ENCODE peak calls at places on chromosomes 6 and 20, in seven cellular contexts. K is PC-3, C is A673, G is pancreas, A is ovary, N is psoas muscle, U is heart right ventricle. E is an unnamed sample.

GRCh38 chr6:46815130-46815529 is 21.9 kb downstream of the MEP1A start:
- DNase-seq in K (peak; percentile 33), C (no peak), G (no peak), A (no peak), N (no peak), U (no peak), E (no peak)

GRCh38 chr6:41975276-41975675 is 33.7 kb upstream of the CCND3 start:
- DNase-seq in K (no peak), C (no peak), G (no peak), A (no peak), N (no peak), U (no peak), E (no peak)

GRCh38 chr20:45095753-45096371 is 5.1 kb downstream of the KCNS1 start:
- DNase-seq in K (peak; percentile 89), C (peak; percentile 72), G (no peak), A (peak; percentile 30), N (no peak), U (no peak), E (peak; percentile 78)

GRCh38 chr6:150685860-150686259 is 86.2 kb downstream of the PLEKHG1 start:
- DNase-seq in K (peak; percentile 64), C (peak; percentile 48), G (peak; percentile 45), A (no peak), N (no peak), U (peak; percentile 36), E (peak; percentile 84)

GRCh38 chr20:35215066-35215956 is 11.2 kb upstream of the MMP24 start:
- DNase-seq in K (peak; percentile 89), C (no peak), G (no peak), A (no peak), N (no peak), U (no peak), E (no peak)

GRCh38 chr6:168962886-168963285 is 290.8 kb downstream of the THBS2 start:
- DNase-seq in K (no peak), C (peak; percentile 28), G (no peak), A (no peak), N (peak; percentile 77), U (no peak), E (peak; percentile 41)

GRCh38 chr20:57323034-57323433 is 6.6 kb upstream of the SPO11 start:
- DNase-seq in K (peak; percentile 37), C (peak; percentile 84), G (no peak), A (peak; percentile 71), N (peak; percentile 53), U (no peak), E (peak; percentile 66)

GRCh38 chr6:69816569-69816968 is 19.8 kb upstream of the LMBRD1 start:
- DNase-seq in K (no peak), C (no peak), G (no peak), A (no peak), N (no peak), U (no peak), E (no peak)

GRCh38 chr6:2858678-2859324 is 17.1 kb upstream of the SERPINB1 start:
- DNase-seq in K (no peak), C (peak; percentile 23), G (no peak), A (no peak), N (no peak), U (no peak), E (no peak)

GRCh38 chr6:163354085-163354484 is 60.4 kb upstream of the QKI start:
- DNase-seq in K (no peak), C (no peak), G (no peak), A (no peak), N (no peak), U (no peak), E (peak; percentile 50)

GRCh38 chr6:141321486-141322347 is 811.0 kb upstream of the GJE1 start:
- DNase-seq in K (no peak), C (peak; percentile 75), G (no peak), A (no peak), N (no peak), U (no peak), E (no peak)

GRCh38 chr6:10368841-10369240 is 46.0 kb downstream of the TFAP2A start:
- DNase-seq in K (no peak), C (no peak), G (no peak), A (no peak), N (no peak), U (no peak), E (no peak)

GRCh38 chr6:139378882-139379341 is 4.5 kb upstream of the CITED2 start:
- DNase-seq in K (peak; percentile 83), C (no peak), G (no peak), A (no peak), N (no peak), U (no peak), E (no peak)

GRCh38 chr6:41331401-41332150 is 3.8 kb upstream of the NCR2 start:
- DNase-seq in K (no peak), C (no peak), G (no peak), A (no peak), N (no peak), U (no peak), E (no peak)

GRCh38 chr6:144340541-144341371 is 55.6 kb downstream of the UTRN start:
- DNase-seq in K (peak; percentile 53), C (peak; percentile 72), G (no peak), A (no peak), N (no peak), U (no peak), E (no peak)
- H3K4me1 ChIP-seq in K (peaks cover 20% of the 10 kb centered on the region), C (peaks cover 61% of the 10 kb centered on the region), G (peaks cover 28% of the 10 kb centered on the region), A (peaks cover 5% of the 10 kb centered on the region), N (peaks cover 38% of the 10 kb centered on the region), U (peaks cover 97% of the 10 kb centered on the region), E (peaks cover 12% of the 10 kb centered on the region)

GRCh38 chr6:110897433-110897832 is 22.8 kb downstream of the AMD1 start:
- DNase-seq in K (no peak), C (no peak), G (no peak), A (no peak), N (no peak), U (no peak), E (no peak)

GRCh38 chr6:110898111-110898510 is 23.5 kb downstream of the AMD1 start:
- DNase-seq in K (no peak), C (no peak), G (no peak), A (no peak), N (no peak), U (no peak), E (no peak)

GRCh38 chr6:110900028-110900598 is 25.5 kb downstream of the AMD1 start:
- DNase-seq in K (no peak), C (no peak), G (no peak), A (no peak), N (no peak), U (no peak), E (no peak)

GRCh38 chr6:110902091-110902490 is 27.5 kb downstream of the AMD1 start:
- DNase-seq in K (no peak), C (no peak), G (no peak), A (no peak), N (no peak), U (no peak), E (no peak)
- H3K4me1 ChIP-seq in K (no peaks in the 10 kb centered on the region), C (no peaks in the 10 kb centered on the region), G (no peaks in the 10 kb centered on the region), A (no peaks in the 10 kb centered on the region), N (no peaks in the 10 kb centered on the region), U (no peaks in the 10 kb centered on the region), E (no peaks in the 10 kb centered on the region)

GRCh38 chr6:136608991-136609390 is 58.8 kb upstream of the MAP7 start:
- DNase-seq in K (peak; percentile 50), C (no peak), G (no peak), A (no peak), N (no peak), U (no peak), E (no peak)
- H3K4me1 ChIP-seq in K (peaks cover 43% of the 10 kb centered on the region), C (peaks cover 40% of the 10 kb centered on the region), G (peaks cover 20% of the 10 kb centered on the region), A (peaks cover 12% of the 10 kb centered on the region), N (no peaks in the 10 kb centered on the region), U (peaks cover 18% of the 10 kb centered on the region), E (peaks cover 23% of the 10 kb centered on the region)

GRCh38 chr20:25253606-25254275 is 5.9 kb downstream of the PYGB start:
- DNase-seq in K (no peak), C (no peak), G (no peak), A (no peak), N (no peak), U (no peak), E (no peak)
- H3K4me1 ChIP-seq in K (peaks cover 42% of the 10 kb centered on the region), C (peaks cover 9% of the 10 kb centered on the region), G (no peaks in the 10 kb centered on the region), A (peaks cover 4% of the 10 kb centered on the region), N (peaks cover 37% of the 10 kb centered on the region), U (peaks cover 94% of the 10 kb centered on the region), E (peaks cover 57% of the 10 kb centered on the region)

GRCh38 chr6:137877113-137877512 is 10.1 kb downstream of the TNFAIP3 start:
- DNase-seq in K (no peak), C (no peak), G (no peak), A (no peak), N (no peak), U (no peak), E (no peak)
- H3K4me1 ChIP-seq in K (peaks cover 17% of the 10 kb centered on the region), C (peaks cover 4% of the 10 kb centered on the region), G (no peaks in the 10 kb centered on the region), A (peaks cover 8% of the 10 kb centered on the region), N (peaks cover 17% of the 10 kb centered on the region), U (peaks cover 34% of the 10 kb centered on the region), E (peaks cover 13% of the 10 kb centered on the region)

DNA sequence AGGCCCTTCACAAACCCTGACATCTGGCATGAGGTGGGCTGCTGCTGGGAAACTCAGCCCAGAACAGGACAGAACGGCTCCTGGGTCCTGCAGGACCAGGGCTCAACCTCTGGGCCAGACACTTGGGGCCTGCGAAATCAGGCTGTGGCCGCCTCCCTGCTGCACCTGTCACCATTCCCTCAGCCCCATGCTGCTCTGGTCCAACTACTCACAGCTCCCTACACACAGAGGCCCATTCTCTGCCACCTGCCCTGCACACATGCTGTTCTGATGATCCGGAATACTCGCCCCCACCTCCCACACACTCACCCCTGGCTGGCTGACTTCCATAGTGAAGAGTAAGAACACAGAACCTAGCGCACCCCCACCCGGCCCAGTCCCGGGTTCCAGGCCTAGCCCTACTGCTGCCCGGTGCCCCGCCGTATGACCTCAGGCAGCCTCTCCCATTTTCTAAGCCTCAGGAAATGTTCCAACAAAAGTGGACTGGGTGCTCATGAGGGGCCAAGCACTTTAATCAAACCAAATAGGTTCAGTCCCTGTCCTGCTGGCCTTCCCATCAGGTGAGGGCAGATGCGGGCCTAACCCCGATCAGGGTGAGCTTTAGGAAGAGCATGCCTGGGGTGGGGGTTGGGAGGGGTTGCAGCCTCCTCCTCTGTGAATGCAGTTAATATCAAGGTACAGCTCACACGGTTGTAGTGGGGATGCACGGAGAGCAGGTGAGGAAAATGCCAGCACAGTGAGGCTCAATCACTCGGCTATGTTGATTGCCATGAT is 3.9 kb downstream of the PEDS1 start:
- DNase-seq in K (no peak), C (no peak), G (peak; percentile 73), A (no peak), N (peak; percentile 74), U (no peak), E (no peak)
- H3K4me1 ChIP-seq in K (peaks cover 64% of the 10 kb centered on the region), C (peaks cover 25% of the 10 kb centered on the region), G (peaks cover 35% of the 10 kb centered on the region), A (peaks cover 10% of the 10 kb centered on the region), N (peaks cover 73% of the 10 kb centered on the region), U (peaks cover 76% of the 10 kb centered on the region), E (peaks cover 19% of the 10 kb centered on the region)

GRCh38 chr6:119040229-119040628 is 38.2 kb downstream of the FAM184A start:
- DNase-seq in K (no peak), C (no peak), G (no peak), A (no peak), N (no peak), U (no peak), E (no peak)

GRCh38 chr6:119043265-119043664 is 35.2 kb downstream of the FAM184A start:
- DNase-seq in K (no peak), C (no peak), G (no peak), A (no peak), N (no peak), U (no peak), E (no peak)

GRCh38 chr6:119037941-119038623 is 40.4 kb downstream of the FAM184A start:
- DNase-seq in K (no peak), C (no peak), G (no peak), A (no peak), N (no peak), U (no peak), E (no peak)

GRCh38 chr6:119043783-119044182 is 34.7 kb downstream of the FAM184A start:
- DNase-seq in K (no peak), C (no peak), G (no peak), A (no peak), N (no peak), U (no peak), E (no peak)

GRCh38 chr6:119040636-119041035 is 37.8 kb downstream of the FAM184A start:
- DNase-seq in K (no peak), C (no peak), G (no peak), A (no peak), N (no peak), U (no peak), E (no peak)
- H3K4me1 ChIP-seq in K (no peaks in the 10 kb centered on the region), C (no peaks in the 10 kb centered on the region), G (no peaks in the 10 kb centered on the region), A (no peaks in the 10 kb centered on the region), N (no peaks in the 10 kb centered on the region), U (peaks cover 2% of the 10 kb centered on the region), E (no peaks in the 10 kb centered on the region)

E was measured in testis.